ENCODE peak calls at places on chromosomes 11 and 22, in ten cellular contexts. P is dorsolateral prefrontal cortex, S is Caco-2, N is cardiac muscle cell, C is ovary, A is left ventricle myocardium inferior, M is cardiac fibroblast, R is Calu3, O is nephron progenitor cell, G is mesothelial cell of epicardium. Z is an unnamed sample.
A peak's percentile ranks its signal among the peaks of the same experiment; 100 is the strongest.

GRCh38 chr11:11027271-11027670 is 169.4 kb upstream of the ZBED5 start:
- DNase-seq in C (no peak), P (no peak), A (no peak), S (no peak), O (no peak), M (peak; percentile 86), R (no peak), N (peak; percentile 62), G (no peak), Z (peak; percentile 59)

GRCh38 chr11:1970956-1971355 is 23.8 kb downstream of the MRPL23 start:
- DNase-seq in P (no peak), C (peak; percentile 37), N (no peak), M (no peak), O (no peak), G (no peak), S (no peak), A (peak; percentile 9), R (no peak), Z (no peak)

GRCh38 chr11:130775306-130776043 is 140.8 kb downstream of the SNX19 start:
- DNase-seq in S (no peak), G (no peak), P (no peak), N (no peak), O (no peak), C (no peak), M (peak; percentile 78), R (no peak), A (no peak), Z (no peak)

GRCh38 chr22:42473484-42474193 is 41.4 kb upstream of the NFAM1 start:
- DNase-seq in A (no peak), R (peak; percentile 51), G (no peak), P (no peak), C (no peak), N (peak; percentile 77), S (peak; percentile 65), O (no peak), M (peak; percentile 75), Z (no peak)

GRCh38 chr11:75946531-75947530 is 131.8 kb downstream of the UVRAG start:
- DNase-seq in G (no peak), S (no peak), P (no peak), M (peak; percentile 67), N (peak; percentile 83), A (no peak), R (no peak), C (peak; percentile 36), O (no peak), Z (no peak)

GRCh38 chr11:75276696-75277095 is 36.1 kb downstream of the TPBGL start:
- DNase-seq in P (peak; percentile 10), S (no peak), C (peak; percentile 18), M (no peak), N (no peak), R (no peak), G (no peak), A (no peak), O (no peak), Z (no peak)

GRCh38 chr22:29004647-29005371 is 56.8 kb downstream of the C22orf31 start:
- DNase-seq in N (no peak), O (peak; percentile 55), C (peak; percentile 60), A (peak; percentile 43), P (no peak), M (no peak), S (peak; percentile 67), G (peak; percentile 51), R (peak; percentile 17), Z (no peak)

GRCh38 chr22:27719535-27720227 is 81.9 kb downstream of the MN1 start:
- DNase-seq in A (no peak), C (no peak), O (no peak), G (no peak), N (no peak), S (peak; percentile 46), P (peak; percentile 77), R (no peak), M (peak; percentile 46), Z (no peak)

GRCh38 chr11:118924591-118925585 is 838 bp downstream of the BCL9L start:
- DNase-seq in C (peak; percentile 73), A (peak; percentile 62), P (no peak), N (peak; percentile 46), M (peak; percentile 43), G (peak; percentile 73), S (peak; percentile 80), R (peak; percentile 50), O (peak; percentile 67), Z (no peak)

GRCh38 chr11:86717817-86718501 is 45.5 kb upstream of the ME3 start:
- DNase-seq in R (no peak), P (no peak), O (no peak), M (peak; percentile 40), S (peak; percentile 85), C (no peak), A (no peak), N (no peak), G (no peak), Z (no peak)

GRCh38 chr11:112993808-112994207 is 32.6 kb downstream of the NCAM1 start:
- DNase-seq in S (no peak), P (no peak), A (no peak), R (no peak), C (no peak), N (no peak), G (no peak), M (no peak), O (no peak), Z (no peak)

GRCh38 chr22:31248138-31248745 is 36.1 kb downstream of the LIMK2 start:
- DNase-seq in A (peak; percentile 76), M (peak; percentile 93), N (peak; percentile 94), O (peak; percentile 73), G (peak; percentile 76), P (no peak), S (peak; percentile 74), C (peak; percentile 83), R (no peak), Z (peak; percentile 74)

GRCh38 chr11:35980646-35981402 is 37.0 kb downstream of the LDLRAD3 start:
- DNase-seq in A (no peak), M (peak; percentile 55), C (no peak), R (no peak), N (peak; percentile 58), S (no peak), P (no peak), O (no peak), G (no peak), Z (no peak)

GRCh38 chr11:27405134-27405533 is 42.1 kb upstream of the CCDC34 start:
- DNase-seq in R (no peak), P (no peak), C (no peak), S (no peak), A (no peak), M (no peak), N (no peak), O (no peak), G (no peak), Z (no peak)

GRCh38 chr11:20360650-20361049 is 2.9 kb upstream of the HTATIP2 start:
- DNase-seq in G (no peak), A (no peak), O (no peak), R (peak; percentile 69), C (no peak), M (peak; percentile 52), P (no peak), S (no peak), N (peak; percentile 60), Z (no peak)

GRCh38 chr11:17839973-17840611 is 105.5 kb downstream of the KCNC1 start:
- DNase-seq in P (no peak), A (no peak), R (peak; percentile 47), C (no peak), M (no peak), O (no peak), G (no peak), S (no peak), N (no peak), Z (no peak)

GRCh38 chr11:131916633-131917032 is 546.2 kb downstream of the NTM start:
- DNase-seq in N (no peak), P (no peak), R (no peak), G (no peak), S (no peak), O (no peak), A (no peak), M (no peak), C (no peak), Z (no peak)

GRCh38 chr11:122653911-122654310 is 1.6 kb upstream of the UBASH3B start:
- DNase-seq in S (no peak), G (no peak), O (no peak), P (no peak), R (no peak), N (peak; percentile 76), M (peak; percentile 49), C (no peak), A (no peak), Z (no peak)

GRCh38 chr11:2741006-2741376 is 41.2 kb upstream of the KCNQ1OT1 start:
- DNase-seq in P (no peak), M (no peak), R (no peak), G (no peak), S (no peak), O (peak; percentile 1), A (peak; percentile 12), N (no peak), C (no peak), Z (no peak)

GRCh38 chr11:85346484-85346883 is 280.7 kb downstream of the DLG2 start:
- DNase-seq in S (no peak), N (no peak), R (no peak), C (no peak), O (no peak), G (no peak), P (no peak), M (no peak), A (no peak), Z (no peak)

GRCh38 chr11:57761301-57762234 is at the start of gene CTNND1:
- DNase-seq in N (peak; percentile 99), S (peak; percentile 94), A (peak; percentile 84), P (peak; percentile 76), O (peak; percentile 66), G (peak; percentile 75), C (peak; percentile 85), R (peak; percentile 89), M (peak; percentile 99), Z (peak; percentile 90)

GRCh38 chr22:23857606-23858483 is at the start of gene SLC2A11:
- DNase-seq in A (peak; percentile 97), R (peak; percentile 94), G (peak; percentile 96), C (peak; percentile 98), S (peak; percentile 95), P (peak; percentile 93), N (peak; percentile 98), M (peak; percentile 97), O (peak; percentile 98), Z (peak; percentile 65)
- TF ChIP-seq CTCF in A (peak; percentile 52), R (peak; percentile 10), G (no peak), C (peak; percentile 52), S (no peak), P (peak; percentile 34), N (no peak), M (peak; percentile 36), O (no peak), Z (peak; percentile 23)

GRCh38 chr11:108135845-108136599 is 14.7 kb downstream of the ACAT1 start:
- DNase-seq in C (no peak), O (no peak), S (peak; percentile 21), A (no peak), M (peak; percentile 32), P (no peak), R (no peak), G (no peak), N (peak; percentile 46), Z (no peak)
- TF ChIP-seq CTCF in C (no peak), O (no peak), S (peak; percentile 37), A (no peak), M (peak; percentile 18), P (no peak), R (no peak), G (no peak), N (peak; percentile 25), Z (no peak)

GRCh38 chr11:19160839-19161238 is 40.9 kb downstream of the CSRP3 start:
- DNase-seq in G (no peak), C (no peak), R (no peak), O (no peak), S (no peak), A (no peak), M (peak; percentile 6), P (no peak), N (peak; percentile 14), Z (no peak)
- TF ChIP-seq CTCF in G (no peak), C (no peak), R (no peak), O (no peak), S (no peak), A (peak; percentile 52), M (no peak), P (no peak), N (no peak), Z (no peak)

GRCh38 chr11:68212421-68213134 is 518 bp downstream of the KMT5B start:
- DNase-seq in A (peak; percentile 72), R (peak; percentile 77), G (peak; percentile 62), M (peak; percentile 73), S (peak; percentile 84), P (peak; percentile 43), C (peak; percentile 84), N (peak; percentile 87), O (peak; percentile 76), Z (no peak)
- TF ChIP-seq CTCF in A (peak; percentile 48), R (no peak), G (no peak), M (peak; percentile 5), S (peak; percentile 47), P (peak; percentile 47), C (peak; percentile 31), N (no peak), O (no peak), Z (peak; percentile 28)

Z was measured in AG04449.